ENCODE peak calls at places on chromosome 2, in seven cellular contexts. S is omental fat pad, B is AG10803, A is WTC11, V is gastrocnemius medialis, D is choroid plexus epithelial cell, K is neural progenitor cell. H is an unnamed sample.

GRCh38 chr2:40824269-40824668 is 372.4 kb upstream of the SLC8A1 start:
- DNase-seq in S (no peak), B (no peak), A (no peak), V (no peak), D (no peak), K (no peak), H (no peak)

GRCh38 chr2:3462493-3463104 is 56.7 kb downstream of the ADI1 start:
- DNase-seq in S (no peak), B (no peak), A (no peak), V (no peak), D (no peak), K (no peak), H (no peak)

GRCh38 chr2:236684534-236685256 is 115.1 kb downstream of the ACKR3 start:
- DNase-seq in S (no peak), B (no peak), A (peak), V (no peak), D (no peak), K (peak), H (no peak)

GRCh38 chr2:112600634-112601033 is 16.2 kb downstream of the CHCHD5 start:
- DNase-seq in S (no peak), B (no peak), A (no peak), V (no peak), D (no peak), K (no peak), H (no peak)

GRCh38 chr2:65729246-65729645 is 296.8 kb upstream of the SPRED2 start:
- DNase-seq in S (no peak), B (no peak), A (no peak), V (no peak), D (no peak), K (no peak), H (no peak)

GRCh38 chr2:38074775-38075435 is 1.0 kb downstream of the CYP1B1 start:
- DNase-seq in S (no peak), B (peak), A (peak), V (no peak), D (peak), K (peak), H (no peak)

GRCh38 chr2:27870724-27871123 is 19.5 kb downstream of the RBKS start:
- DNase-seq in S (no peak), B (peak), A (no peak), V (no peak), D (no peak), K (no peak), H (no peak)

GRCh38 chr2:156784034-156784433 is 347.9 kb downstream of the GPD2 start:
- DNase-seq in S (no peak), B (no peak), A (no peak), V (no peak), D (no peak), K (no peak), H (no peak)

GRCh38 chr2:203242518-203242917 is 3.7 kb downstream of the CYP20A1 start:
- DNase-seq in S (no peak), B (no peak), A (no peak), V (no peak), D (no peak), K (no peak), H (no peak)

GRCh38 chr2:122506620-122507019 is 751.2 kb downstream of the TSN start:
- DNase-seq in S (no peak), B (no peak), A (no peak), V (no peak), D (no peak), K (no peak), H (no peak)

GRCh38 chr2:45382744-45383143 is 228.3 kb downstream of the SRBD1 start:
- DNase-seq in S (no peak), B (no peak), A (no peak), V (no peak), D (peak), K (no peak), H (no peak)

GRCh38 chr2:117825437-117825836 is 10.9 kb downstream of the DDX18 start:
- DNase-seq in S (no peak), B (no peak), A (no peak), V (no peak), D (no peak), K (no peak), H (no peak)

GRCh38 chr2:128420776-128421175 is 102.1 kb upstream of the HS6ST1 start:
- DNase-seq in S (no peak), B (no peak), A (no peak), V (no peak), D (no peak), K (no peak), H (no peak)

GRCh38 chr2:238846503-238847431 is 1.1 kb upstream of the TWIST2 start:
- DNase-seq in S (no peak), B (peak), A (peak), V (no peak), D (peak), K (peak), H (no peak)

GRCh38 chr2:1653137-1653789 is 91.1 kb downstream of the PXDN start:
- DNase-seq in S (peak), B (peak), A (no peak), V (peak), D (peak), K (no peak), H (peak)

GRCh38 chr2:84841577-84841976 is 39.3 kb downstream of the TRABD2A start:
- DNase-seq in S (no peak), B (no peak), A (no peak), V (no peak), D (no peak), K (no peak), H (no peak)

GRCh38 chr2:95381212-95382127 is 21.0 kb upstream of the FAHD2A start:
- DNase-seq in S (no peak), B (no peak), A (no peak), V (no peak), D (no peak), K (no peak), H (no peak)

GRCh38 chr2:95377724-95378123 is 24.8 kb upstream of the FAHD2A start:
- DNase-seq in S (no peak), B (no peak), A (no peak), V (no peak), D (no peak), K (no peak), H (no peak)

GRCh38 chr2:95380731-95381130 is 21.8 kb upstream of the FAHD2A start:
- DNase-seq in S (no peak), B (no peak), A (no peak), V (no peak), D (no peak), K (no peak), H (no peak)

GRCh38 chr2:95380280-95380679 is 22.2 kb upstream of the FAHD2A start:
- DNase-seq in S (no peak), B (no peak), A (no peak), V (no peak), D (no peak), K (no peak), H (no peak)

GRCh38 chr2:95379616-95379925 is 22.9 kb upstream of the FAHD2A start:
- DNase-seq in S (no peak), B (no peak), A (peak), V (no peak), D (no peak), K (peak), H (no peak)
- TF ChIP-seq CTCF in S (no peak), B (no peak), A (peak), V (no peak), D (peak), K (peak), H (no peak)

GRCh38 chr2:73749314-73749713 is 12.2 kb upstream of the TPRKB start:
- DNase-seq in S (no peak), B (no peak), A (no peak), V (no peak), D (peak), K (no peak), H (no peak)
- TF ChIP-seq CTCF in S (no peak), B (no peak), A (no peak), V (no peak), D (no peak), K (no peak), H (no peak)

GRCh38 chr2:33670392-33670937 is 71.4 kb upstream of the FAM98A start:
- DNase-seq in S (no peak), B (no peak), A (peak), V (no peak), D (no peak), K (peak), H (no peak)

GRCh38 chr2:33672389-33672788 is 73.3 kb upstream of the FAM98A start:
- DNase-seq in S (no peak), B (no peak), A (no peak), V (no peak), D (no peak), K (no peak), H (no peak)

GRCh38 chr2:33671198-33671597 is 72.1 kb upstream of the FAM98A start:
- DNase-seq in S (no peak), B (no peak), A (no peak), V (no peak), D (no peak), K (no peak), H (no peak)

GRCh38 chr2:33672896-33673295 is 73.8 kb upstream of the FAM98A start:
- DNase-seq in S (no peak), B (no peak), A (no peak), V (no peak), D (no peak), K (no peak), H (no peak)

DNA sequence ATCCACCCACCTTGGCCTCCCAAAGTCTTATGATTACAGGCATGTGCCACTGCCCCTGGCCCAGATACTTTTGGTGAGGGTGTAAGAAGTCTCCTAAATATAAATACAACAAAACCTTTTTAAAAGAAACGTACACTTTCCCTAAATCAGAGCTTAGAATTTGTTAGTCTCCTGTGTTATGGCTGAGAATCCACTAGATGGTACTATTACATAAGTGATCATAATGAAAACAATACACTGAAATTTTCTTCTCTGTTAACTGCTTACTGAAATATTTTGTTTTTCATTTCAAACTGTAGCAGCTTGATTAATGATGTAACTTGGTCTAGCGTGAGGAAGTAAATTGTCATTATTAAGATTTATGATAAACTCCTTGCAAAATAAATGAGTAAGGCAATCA is 74.8 kb upstream of the FAM98A start:
- DNase-seq in S (no peak), B (peak), A (no peak), V (no peak), D (peak), K (no peak), H (no peak)
- TF ChIP-seq CTCF in S (no peak), B (peak), A (no peak), V (no peak), D (peak), K (peak), H (peak)

GRCh38 chr2:152047826-152048476 is 50.9 kb downstream of the CACNB4 start:
- DNase-seq in S (no peak), B (no peak), A (no peak), V (no peak), D (no peak), K (peak), H (no peak)
- TF ChIP-seq CTCF in S (no peak), B (peak), A (peak), V (no peak), D (peak), K (peak), H (peak)

DNA sequence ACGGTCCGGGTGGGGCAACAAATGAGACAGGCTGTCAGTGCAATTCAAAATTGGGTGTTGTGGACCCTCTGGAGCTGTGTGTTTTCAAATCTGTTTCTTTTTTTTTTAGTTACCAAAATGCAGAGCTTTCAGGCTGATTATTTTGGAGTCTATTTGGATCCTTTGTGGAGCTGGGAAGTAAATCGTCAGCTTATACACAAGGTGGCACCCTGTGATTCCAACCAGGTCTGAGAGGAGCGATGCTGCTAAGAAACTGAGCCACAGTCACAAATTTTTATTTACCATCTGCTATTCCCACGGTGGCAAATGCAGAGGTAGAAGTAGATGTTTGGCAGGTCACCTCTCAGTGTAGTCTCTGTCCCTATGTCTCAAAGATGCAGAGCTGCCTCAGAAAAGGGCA is 3.8 kb upstream of the EPC2 start:
- DNase-seq in S (no peak), B (peak), A (no peak), V (no peak), D (peak), K (peak), H (no peak)
- TF ChIP-seq CTCF in S (no peak), B (peak), A (no peak), V (no peak), D (peak), K (no peak), H (no peak)

DNA sequence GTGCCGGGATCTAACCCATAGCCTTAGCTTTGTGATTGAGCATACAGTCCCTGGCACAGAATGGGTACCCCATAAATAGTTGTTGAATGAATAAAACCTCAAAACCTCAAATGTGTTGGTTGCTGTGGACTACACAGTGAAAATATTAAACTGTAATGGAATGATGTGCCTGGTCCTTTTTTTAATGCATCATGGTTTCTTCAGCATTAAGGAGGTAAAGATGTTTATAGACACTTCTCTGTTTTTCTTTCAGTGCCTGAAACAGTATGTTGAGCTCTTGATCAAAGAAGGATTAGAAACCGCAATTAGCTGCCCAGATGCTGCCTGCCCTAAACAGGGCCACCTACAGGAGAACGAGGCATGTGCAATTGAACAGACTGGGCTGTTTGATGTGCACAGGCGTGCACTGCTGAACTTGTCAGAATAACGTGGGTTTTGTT is 97.0 kb downstream of the RNF144A start:
- DNase-seq in S (no peak), B (peak), A (peak), V (no peak), D (peak), K (peak), H (no peak)
- TF ChIP-seq CTCF in S (no peak), B (peak), A (peak), V (no peak), D (peak), K (peak), H (no peak)

GRCh38 chr2:232242316-232242715 is 136.2 kb upstream of the ALPP start:
- DNase-seq in S (no peak), B (no peak), A (no peak), V (no peak), D (no peak), K (no peak), H (no peak)
- TF ChIP-seq CTCF in S (no peak), B (no peak), A (no peak), V (no peak), D (no peak), K (no peak), H (no peak)

GRCh38 chr2:42072349-42073118 is 24.7 kb downstream of the PKDCC start:
- DNase-seq in S (no peak), B (peak), A (peak), V (peak), D (peak), K (peak), H (no peak)

GRCh38 chr2:42073739-42074138 is 25.9 kb downstream of the PKDCC start:
- DNase-seq in S (no peak), B (no peak), A (no peak), V (no peak), D (no peak), K (no peak), H (no peak)

GRCh38 chr2:42077343-42077742 is 29.5 kb downstream of the PKDCC start:
- DNase-seq in S (no peak), B (no peak), A (no peak), V (no peak), D (no peak), K (peak), H (no peak)

GRCh38 chr2:42076357-42076921 is 28.6 kb downstream of the PKDCC start:
- DNase-seq in S (no peak), B (no peak), A (no peak), V (no peak), D (no peak), K (no peak), H (no peak)

DNA sequence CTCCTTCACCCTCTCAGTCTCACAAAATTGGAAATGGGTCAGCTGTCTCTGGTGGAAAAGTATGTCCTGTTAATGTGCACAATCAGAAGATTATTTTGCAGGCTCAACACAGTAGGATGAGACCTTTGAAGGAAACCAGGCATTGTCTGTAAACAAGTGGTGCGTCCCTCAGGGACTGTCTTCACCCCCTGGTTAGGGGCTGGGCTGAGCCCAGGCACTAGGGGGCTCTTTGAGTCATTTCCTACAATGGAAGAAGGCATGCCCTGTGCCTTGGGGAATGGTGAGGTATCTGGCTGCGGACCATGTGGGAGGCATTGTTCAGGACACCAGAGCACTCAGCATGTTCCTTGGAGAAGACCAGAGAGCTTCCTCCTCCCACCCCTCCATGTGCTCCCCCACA is 26.8 kb downstream of the PKDCC start:
- DNase-seq in S (no peak), B (no peak), A (no peak), V (no peak), D (no peak), K (no peak), H (no peak)
- TF ChIP-seq CTCF in S (no peak), B (no peak), A (no peak), V (no peak), D (peak), K (peak), H (no peak)

H was measured in thoracic aorta.